ENCODE peak calls at places on chromosomes 6 and 20, in five cellular contexts. P is IMR-90, D is heart left ventricle, V is testis, Z is fibroblast of lung. K is an unnamed sample. For H3K9me3, the result is how much of the 10 kb centered on the place peaks cover.

GRCh38 chr20:22921595-22922421 is 113.3 kb upstream of the SSTR4 start:
- DNase-seq in V (no peak), D (no peak), Z (peak), P (peak), K (no peak)

GRCh38 chr6:45916692-45917091 is 99.0 kb downstream of the CLIC5 start:
- DNase-seq in D (no peak), Z (no peak), V (no peak), P (no peak), K (no peak)

GRCh38 chr6:104017410-104018381 is 842.0 kb downstream of the HACE1 start:
- DNase-seq in Z (no peak), V (no peak), D (no peak), P (no peak), K (no peak)

GRCh38 chr20:62377615-62378085 is 9.3 kb upstream of the RPS21 start:
- DNase-seq in P (no peak), D (no peak), Z (no peak), V (peak), K (no peak)

GRCh38 chr6:118776607-118777549 is 117.1 kb upstream of the ASF1A start:
- DNase-seq in Z (peak), D (peak), V (peak), P (peak), K (peak)

GRCh38 chr20:47351643-47352331 is 4.7 kb downstream of the ZMYND8 start:
- DNase-seq in P (no peak), D (no peak), Z (no peak), V (no peak), K (no peak)

GRCh38 chr6:154488802-154489437 is 21.6 kb downstream of the CNKSR3 start:
- DNase-seq in D (no peak), P (peak), Z (peak), V (no peak), K (no peak)

GRCh38 chr6:122696853-122697252 is 82.7 kb upstream of the FABP7 start:
- DNase-seq in D (no peak), P (peak), Z (no peak), V (no peak), K (no peak)

GRCh38 chr6:2259002-2259494 is 13.6 kb upstream of the GMDS start:
- DNase-seq in V (no peak), Z (no peak), P (no peak), D (no peak), K (no peak)

DNA sequence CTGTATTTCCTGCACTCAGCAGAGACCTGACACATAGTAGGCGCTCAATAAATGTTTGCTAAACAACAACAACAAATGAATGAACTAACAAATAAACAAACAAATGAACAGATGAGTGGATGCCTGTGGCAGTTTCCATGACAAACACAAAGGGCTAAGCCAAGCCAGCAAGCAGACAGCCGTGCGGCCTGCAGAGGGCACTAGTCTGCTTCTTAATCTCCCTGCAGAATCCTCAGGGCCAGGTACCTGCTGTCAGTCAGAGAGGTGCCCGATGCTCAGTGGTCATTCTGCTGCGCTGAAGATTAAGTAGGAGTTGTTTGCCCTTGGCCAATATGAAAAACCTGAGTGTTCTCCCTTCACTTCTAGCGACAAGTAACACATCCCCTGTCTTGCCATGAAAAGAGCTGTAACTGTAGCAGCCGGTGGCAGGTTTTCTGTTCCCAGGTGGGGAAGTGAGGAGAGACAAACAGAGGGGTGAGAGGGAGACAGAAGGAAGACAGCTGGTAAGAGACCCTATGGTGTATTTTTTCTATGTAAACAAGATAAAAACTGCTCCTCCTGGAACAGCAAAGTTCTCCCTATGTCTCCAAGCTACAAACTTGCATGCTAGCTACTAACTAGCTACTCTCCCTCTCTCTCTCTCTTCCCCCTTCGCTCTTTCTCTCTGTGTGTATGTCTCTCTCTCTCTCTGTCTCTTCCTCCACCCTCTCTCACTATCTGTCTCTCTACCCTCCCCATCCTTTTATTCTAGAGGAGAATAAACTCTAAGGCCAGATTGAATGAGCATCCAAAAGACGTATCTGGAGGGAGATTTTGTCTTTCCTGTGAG is at the start of gene MC3R:
- DNase-seq in D (peak), V (peak), Z (peak), P (peak), K (peak)
- H3K9me3 ChIP-seq in D (under half), V (under half), Z (under half), P (under half), K (under half)

GRCh38 chr20:43957392-43957791 is 42.7 kb downstream of the TOX2 start:
- DNase-seq in Z (no peak), V (no peak), D (no peak), P (no peak), K (no peak)

GRCh38 chr20:43959920-43960227 is 45.2 kb downstream of the TOX2 start:
- DNase-seq in D (no peak), V (no peak), P (no peak), Z (no peak), K (no peak)

GRCh38 chr20:43959079-43959919 is 44.6 kb downstream of the TOX2 start:
- DNase-seq in Z (peak), D (peak), P (no peak), V (peak), K (peak)

GRCh38 chr20:43960231-43960630 is 45.6 kb downstream of the TOX2 start:
- DNase-seq in Z (no peak), P (no peak), V (no peak), D (no peak), K (no peak)

GRCh38 chr20:43958626-43959025 is 44.0 kb downstream of the TOX2 start:
- DNase-seq in V (no peak), Z (no peak), D (no peak), P (no peak), K (no peak)
- H3K27ac ChIP-seq in V (no peak), Z (no peak), D (no peak), P (no peak), K (no peak)

GRCh38 chr6:65818576-65818975 is 111.5 kb upstream of the EYS start:
- DNase-seq in V (no peak), D (no peak), Z (no peak), P (no peak), K (no peak)

DNA sequence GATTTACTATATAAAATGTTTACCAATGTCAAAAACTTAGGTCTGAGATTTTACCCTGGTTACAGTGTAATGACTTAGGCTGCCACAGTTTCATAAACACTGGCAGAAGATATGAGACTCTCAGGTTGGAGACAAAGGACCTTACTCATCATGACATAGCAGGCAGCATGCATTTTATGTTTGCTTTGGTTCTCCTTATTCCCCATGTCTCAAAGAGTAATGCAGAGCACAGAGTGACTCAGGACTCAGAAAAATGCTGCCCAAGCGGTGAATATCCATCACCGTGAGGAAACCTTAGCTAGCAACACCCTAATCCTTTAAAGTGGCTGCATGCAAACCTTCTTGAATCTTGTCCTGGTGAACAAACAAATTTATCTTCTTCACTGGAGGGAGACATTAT is 112.1 kb upstream of the EYS start:
- DNase-seq in V (no peak), Z (no peak), P (no peak), D (no peak), K (no peak)
- TF ChIP-seq CTCF in V (no peak), Z (no peak), P (no peak), D (no peak), K (no peak)

GRCh38 chr6:170004585-170005210 is 253.3 kb downstream of the ERMARD start:
- DNase-seq in P (no peak), V (no peak), Z (no peak), D (no peak), K (no peak)
- H3K9me3 ChIP-seq in P (under half), V (under half), Z (under half), D (under half), K (under half)

GRCh38 chr6:156699017-156699421 is 78.2 kb upstream of the ARID1B start:
- DNase-seq in D (no peak), Z (peak), P (peak), V (no peak), K (peak)
- H3K27ac ChIP-seq in D (no peak), Z (no peak), P (no peak), V (no peak), K (no peak)

GRCh38 chr6:85118233-85118632 is 331.6 kb upstream of the NT5E start:
- DNase-seq in D (no peak), V (no peak), Z (no peak), P (no peak), K (no peak)
- TF ChIP-seq CTCF in D (no peak), V (no peak), Z (no peak), P (no peak), K (peak)

GRCh38 chr20:56208121-56208520 is 40.4 kb upstream of the MC3R start:
- DNase-seq in P (no peak), D (no peak), Z (no peak), V (no peak), K (no peak)

GRCh38 chr20:56211051-56211450 is 37.5 kb upstream of the MC3R start:
- DNase-seq in Z (no peak), D (no peak), P (no peak), V (no peak), K (no peak)

GRCh38 chr20:56204206-56204605 is 44.3 kb upstream of the MC3R start:
- DNase-seq in V (no peak), D (no peak), Z (no peak), P (no peak), K (no peak)

GRCh38 chr20:56205350-56205749 is 43.2 kb upstream of the MC3R start:
- DNase-seq in V (no peak), P (no peak), Z (no peak), D (no peak), K (no peak)

GRCh38 chr20:56207656-56208055 is 40.9 kb upstream of the MC3R start:
- DNase-seq in V (no peak), Z (no peak), D (no peak), P (no peak), K (no peak)
- H3K9me3 ChIP-seq in V (under half), Z (under half), D (under half), P (under half), K (under half)

GRCh38 chr6:149334201-149334600 is 16.7 kb downstream of the TAB2 start:
- DNase-seq in D (no peak), V (no peak), P (peak), Z (peak), K (no peak)

GRCh38 chr6:149334682-149335160 is 17.2 kb downstream of the TAB2 start:
- DNase-seq in D (no peak), P (peak), Z (peak), V (no peak), K (no peak)

GRCh38 chr6:149337330-149337729 is 19.8 kb downstream of the TAB2 start:
- DNase-seq in Z (no peak), D (no peak), V (no peak), P (peak), K (no peak)

GRCh38 chr6:149336529-149336928 is 19.0 kb downstream of the TAB2 start:
- DNase-seq in D (no peak), V (no peak), Z (no peak), P (no peak), K (no peak)

GRCh38 chr6:149335924-149336323 is 18.4 kb downstream of the TAB2 start:
- DNase-seq in V (no peak), D (no peak), Z (peak), P (peak), K (no peak)
- H3K27ac ChIP-seq in V (no peak), D (no peak), Z (no peak), P (no peak), K (peak)

DNA sequence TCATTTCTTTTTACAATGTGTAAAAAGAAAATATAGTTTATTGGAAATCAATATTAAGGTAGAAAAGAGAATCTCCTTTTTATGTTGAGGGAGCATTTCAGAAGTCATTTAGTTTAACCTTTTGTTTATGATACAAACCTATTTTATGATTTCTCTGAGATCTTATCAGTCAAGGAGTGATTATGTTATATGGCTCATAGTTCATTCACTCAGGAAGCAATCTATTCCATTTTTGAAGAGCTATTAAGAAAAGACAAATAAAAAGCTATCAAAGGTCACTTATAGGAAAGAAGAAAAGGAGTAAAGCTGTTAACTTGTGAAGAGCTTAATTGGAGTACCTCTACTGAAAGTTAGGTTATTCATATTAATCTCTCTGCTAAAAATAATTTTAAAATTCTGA is 526.6 kb upstream of the JAG1 start:
- DNase-seq in Z (no peak), D (no peak), V (no peak), P (no peak), K (no peak)
- TF ChIP-seq CTCF in Z (no peak), D (no peak), V (no peak), P (no peak), K (no peak)